ENCODE peak calls at places on chromosomes 2 and 18, in nine cellular contexts. E, N, P, S, R, Y, D, K and G are unnamed samples.
A peak's percentile ranks its signal among the peaks of the same experiment; 100 is the strongest.

GRCh38 chr2:167048829-167049228 is 160.5 kb downstream of the XIRP2 start:
- DNase-seq in E (no peak), N (no peak), P (no peak), S (no peak), R (no peak), Y (no peak), D (no peak), K (no peak), G (no peak)

GRCh38 chr2:5596848-5597247 is 95.3 kb upstream of the SOX11 start:
- DNase-seq in E (no peak), N (no peak), P (no peak), S (no peak), R (no peak), Y (no peak), D (no peak), K (no peak), G (no peak)

GRCh38 chr2:195562624-195563566 is 94.1 kb upstream of the SLC39A10 start:
- DNase-seq in E (no peak), N (no peak), P (no peak), S (no peak), R (no peak), Y (no peak), D (no peak), K (no peak), G (no peak)

GRCh38 chr2:205660521-205661124 is 21.7 kb upstream of the NRP2 start:
- DNase-seq in E (no peak), N (peak; percentile 67), P (no peak), S (no peak), R (peak; percentile 82), Y (no peak), D (no peak), K (no peak), G (no peak)

GRCh38 chr2:211093743-211094303 is 537.4 kb downstream of the CPS1 start:
- DNase-seq in E (peak; percentile 39), N (no peak), P (no peak), S (peak; percentile 62), R (no peak), Y (no peak), D (no peak), K (no peak), G (no peak)

GRCh38 chr2:177622516-177622915 is 229.9 kb downstream of the AGPS start:
- DNase-seq in E (peak; percentile 13), N (no peak), P (no peak), S (peak; percentile 30), R (no peak), Y (no peak), D (no peak), K (no peak), G (peak; percentile 37)

GRCh38 chr2:177078843-177079242 is 133.8 kb upstream of the HNRNPA3 start:
- DNase-seq in E (no peak), N (no peak), P (no peak), S (no peak), R (no peak), Y (no peak), D (no peak), K (no peak), G (no peak)

GRCh38 chr2:824954-825353 is 125.7 kb upstream of the SNTG2 start:
- DNase-seq in E (no peak), N (no peak), P (no peak), S (no peak), R (no peak), Y (no peak), D (no peak), K (no peak), G (no peak)

GRCh38 chr2:142176941-142177340 is 46.1 kb upstream of the LRP1B start:
- DNase-seq in E (no peak), N (no peak), P (no peak), S (no peak), R (no peak), Y (no peak), D (no peak), K (no peak), G (no peak)

GRCh38 chr2:159711562-159712193 is 628 bp upstream of the MARCHF7 start:
- DNase-seq in E (no peak), N (no peak), P (no peak), S (no peak), R (no peak), Y (no peak), D (no peak), K (no peak), G (no peak)

GRCh38 chr18:524496-524895 is 24.0 kb upstream of the COLEC12 start:
- DNase-seq in E (no peak), N (peak; percentile 24), P (no peak), S (no peak), R (no peak), Y (no peak), D (no peak), K (no peak), G (no peak)

GRCh38 chr2:232418466-232419244 is 12.0 kb downstream of the ALPG start:
- DNase-seq in E (no peak), N (no peak), P (peak; percentile 74), S (no peak), R (peak; percentile 45), Y (peak; percentile 49), D (no peak), K (no peak), G (no peak)

GRCh38 chr2:181546086-181546485 is 88.9 kb downstream of the ITGA4 start:
- DNase-seq in E (no peak), N (no peak), P (no peak), S (no peak), R (no peak), Y (no peak), D (no peak), K (no peak), G (no peak)

GRCh38 chr2:102618452-102619413 is 620 bp upstream of the SLC9A2 start:
- DNase-seq in E (peak; percentile 18), N (no peak), P (no peak), S (no peak), R (no peak), Y (peak; percentile 78), D (no peak), K (peak; percentile 9), G (no peak)

GRCh38 chr2:200860092-200860795 is 4.2 kb downstream of the CLK1 start:
- DNase-seq in E (no peak), N (no peak), P (no peak), S (no peak), R (no peak), Y (peak; percentile 15), D (no peak), K (no peak), G (peak; percentile 44)
- TF ChIP-seq POLR2A in E (no peak), N (no peak), P (no peak), S (no peak), R (no peak), Y (no peak), D (no peak), K (no peak), G (no peak)

GRCh38 chr2:170819941-170820646 is 3.4 kb downstream of the GAD1 start:
- DNase-seq in E (no peak), N (no peak), P (no peak), S (no peak), R (no peak), Y (no peak), D (no peak), K (no peak), G (no peak)

GRCh38 chr2:170816499-170817246 is at the start of gene GAD1:
- DNase-seq in E (peak; percentile 39), N (peak; percentile 59), P (peak; percentile 90), S (peak; percentile 18), R (peak; percentile 86), Y (peak; percentile 87), D (no peak), K (peak; percentile 56), G (peak; percentile 62)

GRCh38 chr2:170817999-170818293 is 1.3 kb downstream of the GAD1 start:
- DNase-seq in E (no peak), N (no peak), P (no peak), S (no peak), R (no peak), Y (no peak), D (no peak), K (no peak), G (no peak)

GRCh38 chr2:170817247-170817998 is 736 bp downstream of the GAD1 start:
- DNase-seq in E (no peak), N (no peak), P (no peak), S (no peak), R (no peak), Y (peak; percentile 30), D (no peak), K (no peak), G (no peak)

GRCh38 chr2:170818294-170819104 is 1.8 kb downstream of the GAD1 start:
- DNase-seq in E (no peak), N (no peak), P (no peak), S (no peak), R (no peak), Y (no peak), D (no peak), K (no peak), G (no peak)
- H3K4me3 ChIP-seq in E (no peak overlapping the region), N (no peak overlapping the region), P (peak overlapping the region; percentile 55), S (no peak overlapping the region), R (peak overlapping the region; percentile 37), Y (no peak overlapping the region), D (peak overlapping the region; percentile 49), K (peak overlapping the region; percentile 43), G (peak overlapping the region; percentile 36)

DNA sequence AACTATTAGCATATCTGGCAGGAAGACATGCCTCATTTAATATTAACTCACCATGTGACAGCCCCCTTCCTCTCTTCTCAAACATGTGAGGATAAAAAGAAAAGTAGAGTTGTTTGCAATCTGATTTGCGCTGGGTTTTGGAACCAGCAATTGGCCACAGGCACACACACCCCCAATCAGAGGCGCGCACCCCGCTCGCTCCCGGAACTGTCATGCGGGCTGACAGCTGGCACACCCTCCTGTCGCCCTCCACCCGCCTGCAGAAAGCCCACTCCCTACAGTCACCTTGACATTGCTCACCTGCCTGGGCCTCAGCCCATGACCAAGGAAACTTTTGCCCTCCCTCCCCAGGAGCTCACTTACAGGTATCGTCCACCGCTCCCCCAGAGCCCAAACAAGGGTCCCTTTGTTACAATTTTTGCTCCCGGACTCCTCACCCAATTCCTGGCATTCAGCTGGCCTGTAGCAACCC is 1.1 kb downstream of the COBLL1 start:
- DNase-seq in E (no peak), N (peak; percentile 18), P (peak; percentile 79), S (peak; percentile 91), R (peak; percentile 74), Y (no peak), D (no peak), K (peak; percentile 6), G (peak; percentile 53)
- TF ChIP-seq POLR2A in E (no peak), N (no peak), P (no peak), S (peak; percentile 80), R (no peak), Y (no peak), D (no peak), K (no peak), G (no peak)

DNA sequence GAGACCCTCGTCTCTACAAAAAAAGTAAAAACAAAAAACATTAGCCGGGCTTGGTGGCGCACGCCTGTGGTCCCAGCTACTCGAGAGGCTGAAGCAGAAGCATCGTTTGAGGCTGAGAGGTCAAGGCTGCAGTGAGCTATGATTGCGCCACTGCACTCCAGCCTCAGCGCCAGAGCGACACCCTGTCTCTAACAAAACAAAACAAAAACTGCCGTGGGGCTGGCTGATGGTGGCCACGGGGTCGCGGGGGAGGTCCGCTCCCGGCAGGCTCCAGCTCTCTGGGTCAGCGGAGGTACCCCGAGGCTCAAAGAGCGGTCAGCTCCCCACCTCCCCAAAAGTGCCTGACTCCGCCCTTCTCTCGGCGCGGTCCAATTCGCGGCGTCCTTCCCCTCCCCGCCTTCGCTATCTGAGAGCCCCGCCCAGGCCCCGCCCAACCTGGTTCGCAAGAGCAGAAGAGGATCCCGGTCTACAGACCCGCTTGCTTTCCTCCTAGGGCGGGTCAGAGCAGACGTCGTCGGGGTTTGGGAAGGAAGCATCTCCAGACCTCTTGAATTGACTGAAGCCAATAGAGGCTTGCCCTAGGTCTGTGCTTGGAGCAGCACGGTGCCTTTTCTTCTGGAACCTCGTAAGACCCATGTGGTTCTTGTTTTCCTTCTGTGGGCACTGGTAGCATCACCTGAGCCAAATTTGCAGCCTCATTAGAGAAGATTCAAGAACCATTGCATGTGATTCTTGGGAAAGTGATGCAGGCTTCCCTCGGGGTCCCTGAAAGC is 7.8 kb downstream of the RAX start:
- DNase-seq in E (no peak), N (no peak), P (no peak), S (no peak), R (no peak), Y (peak; percentile 65), D (no peak), K (peak; percentile 71), G (no peak)
- H3K4me3 ChIP-seq in E (no peak overlapping the region), N (no peak overlapping the region), P (peak overlapping the region; percentile 40), S (no peak overlapping the region), R (peak overlapping the region; percentile 14), Y (peak overlapping the region; percentile 26), D (peak overlapping the region; percentile 33), K (peak overlapping the region; percentile 47), G (no peak overlapping the region)